ENCODE peak calls at places on chromosomes 4 and X, in four cellular contexts. L is heart left ventricle, K is fibroblast of the conjunctiva, E is stomach. D is an unnamed sample.

GRCh38 chr4:7411896-7412585 is 22.7 kb downstream of the PSAPL1 start:
- DNase-seq in E (peak), K (no peak), L (no peak), D (no peak)

GRCh38 chr4:165865995-165866650 is 6.9 kb upstream of the TLL1 start:
- DNase-seq in K (no peak), L (no peak), E (no peak), D (no peak)

GRCh38 chrX:150094996-150095395 is 156.7 kb upstream of the EOLA2 start:
- DNase-seq in K (no peak), L (no peak), E (no peak), D (no peak)

GRCh38 chr4:1831331-1831730 is 24.6 kb downstream of the LETM1 start:
- DNase-seq in E (no peak), K (no peak), L (no peak), D (no peak)

GRCh38 chrX:24231169-24231568 is 81.6 kb downstream of the ZFX start:
- DNase-seq in E (no peak), L (peak), K (peak), D (no peak)

GRCh38 chrX:30577362-30577961 is at the start of gene TASL:
- DNase-seq in K (no peak), L (no peak), E (no peak), D (no peak)

GRCh38 chr4:109559625-109559982 is 442 bp upstream of the MCUB start:
- DNase-seq in K (no peak), E (no peak), L (peak), D (no peak)

GRCh38 chr4:69823481-69824186 is 36.3 kb downstream of the SULT1E1 start:
- DNase-seq in E (peak), L (no peak), K (peak), D (peak)

GRCh38 chr4:150389896-150390530 is 191.9 kb upstream of the MAB21L2 start:
- DNase-seq in K (no peak), E (no peak), L (no peak), D (no peak)

GRCh38 chrX:153886915-153887314 is 942 bp upstream of the L1CAM start:
- DNase-seq in K (no peak), E (no peak), L (no peak), D (no peak)

GRCh38 chrX:10157545-10157944 is 770 bp downstream of the CLCN4 start:
- DNase-seq in K (no peak), E (no peak), L (no peak), D (no peak)

GRCh38 chr4:174631901-174632758 is 109.8 kb upstream of the HPGD start:
- DNase-seq in K (peak), E (no peak), L (no peak), D (no peak)

GRCh38 chr4:663438-664428 is 10.3 kb downstream of the ATP5ME start:
- DNase-seq in K (no peak), L (peak), E (peak), D (peak)

GRCh38 chr4:37976991-37977470 is 16.8 kb downstream of the PTTG2 start:
- DNase-seq in E (peak), K (peak), L (peak), D (peak)

GRCh38 chr4:89660444-89660843 is 176.5 kb downstream of the SNCA start:
- DNase-seq in L (no peak), K (no peak), E (no peak), D (no peak)

GRCh38 chr4:152843476-152844107 is 63.8 kb downstream of the ARFIP1 start:
- DNase-seq in K (no peak), L (no peak), E (no peak), D (no peak)

GRCh38 chrX:46463682-46464081 is 81.5 kb downstream of the ZNF674 start:
- DNase-seq in K (no peak), E (no peak), L (no peak), D (no peak)

GRCh38 chr4:141132689-141133145 is 552 bp downstream of the RNF150 start:
- DNase-seq in L (peak), K (no peak), E (no peak), D (no peak)

GRCh38 chr4:181604546-181604945 is 638.7 kb upstream of the TENM3 start:
- DNase-seq in L (no peak), K (no peak), E (no peak), D (no peak)